ENCODE peak calls at places on chromosomes 13 and 19, in four cellular contexts. I is lower leg skin, R is choroid plexus epithelial cell, W is body of pancreas. E is an unnamed sample.

GRCh38 chr19:56350416-56351045 is 35.9 kb upstream of the ZSCAN5A start:
- DNase-seq in I (no peak), R (peak), W (peak), E (peak)

GRCh38 chr13:113406321-113407102 is 42.6 kb upstream of the GRTP1 start:
- DNase-seq in I (peak), R (no peak), W (no peak), E (no peak)

GRCh38 chr19:43774103-43774939 is 6.5 kb downstream of the KCNN4 start:
- DNase-seq in I (no peak), R (peak), W (peak), E (peak)

GRCh38 chr13:113628291-113629270 is 29.4 kb downstream of the ATP4B start:
- DNase-seq in I (no peak), R (no peak), W (no peak), E (no peak)

GRCh38 chr19:31353826-31354225 is 4.6 kb upstream of the TSHZ3 start:
- DNase-seq in I (no peak), R (no peak), W (peak), E (no peak)

GRCh38 chr19:53549354-53549753 is 11.4 kb downstream of the ZNF331 start:
- DNase-seq in I (no peak), R (peak), W (no peak), E (peak)

GRCh38 chr19:8468761-8469458 is 24.1 kb downstream of the HNRNPM start:
- DNase-seq in I (no peak), R (peak), W (no peak), E (peak)

GRCh38 chr19:47707135-47707925 is 5.9 kb upstream of the EHD2 start:
- DNase-seq in I (peak), R (peak), W (peak), E (peak)

GRCh38 chr19:14826006-14826405 is 9.0 kb downstream of the OR7A5 start:
- DNase-seq in I (no peak), R (no peak), W (no peak), E (no peak)

GRCh38 chr19:3346677-3347353 is 19.6 kb upstream of the NFIC start:
- DNase-seq in I (peak), R (no peak), W (peak), E (peak)

GRCh38 chr13:64154514-64154913 is 2738.9 kb upstream of the PCDH20 start:
- DNase-seq in I (no peak), R (peak), W (no peak), E (peak)

GRCh38 chr19:16536130-16536529 is 6.1 kb downstream of the CHERP start:
- DNase-seq in I (no peak), R (no peak), W (no peak), E (no peak)

GRCh38 chr13:28040977-28041376 is 52.5 kb upstream of the URAD start:
- DNase-seq in I (no peak), R (no peak), W (no peak), E (no peak)

GRCh38 chr13:41059896-41060722 is 1.2 kb upstream of the WBP4 start:
- DNase-seq in I (peak), R (peak), W (peak), E (peak)

GRCh38 chr13:41060723-41061074 is 610 bp upstream of the WBP4 start:
- DNase-seq in I (peak), R (peak), W (peak), E (peak)

GRCh38 chr13:41059466-41059865 is 1.8 kb upstream of the WBP4 start:
- DNase-seq in I (no peak), R (peak), W (no peak), E (peak)

GRCh38 chr13:41061914-41062837 is 867 bp downstream of the WBP4 start:
- DNase-seq in I (no peak), R (peak), W (no peak), E (peak)

GRCh38 chr13:41061075-41061913 is at the start of gene WBP4:
- DNase-seq in I (peak), R (peak), W (peak), E (peak)
- TF ChIP-seq CTCF in I (no peak), R (peak), W (no peak), E (peak)

GRCh38 chr13:29439601-29440381 is 155.7 kb downstream of the SLC7A1 start:
- DNase-seq in I (no peak), R (peak), W (no peak), E (peak)
- H3K4me3 ChIP-seq in I (no peak), R (no peak), W (no peak), E (no peak)

DNA sequence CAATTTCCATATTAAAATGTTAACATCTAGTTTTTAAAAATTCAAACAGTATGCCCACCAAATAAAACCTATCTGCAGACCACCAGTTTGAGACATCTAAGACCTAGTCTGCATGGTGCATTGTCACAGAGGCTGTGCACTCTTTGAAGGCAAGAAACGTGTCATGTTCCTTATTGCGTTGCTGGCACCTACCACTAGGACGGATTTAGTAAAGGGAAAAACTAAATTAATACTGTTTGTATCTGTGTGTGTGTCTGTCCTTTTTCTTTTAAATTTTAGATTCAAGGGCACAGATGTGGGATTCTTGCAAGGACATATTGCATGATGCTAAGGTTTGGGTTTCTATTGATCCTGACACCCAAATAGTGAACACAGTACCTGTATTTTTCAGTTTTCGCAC is 481.4 kb downstream of the UQCRFS1 start:
- DNase-seq in I (no peak), R (no peak), W (no peak), E (no peak)
- TF ChIP-seq CTCF in I (no peak), R (no peak), W (no peak), E (peak)

GRCh38 chr13:46207828-46208227 is 3.9 kb upstream of the LRRC63 start:
- DNase-seq in I (no peak), R (no peak), W (no peak), E (no peak)

GRCh38 chr13:46211521-46212351 is at the start of gene LRRC63:
- DNase-seq in I (peak), R (peak), W (peak), E (peak)

GRCh38 chr13:46213242-46213641 is 1.5 kb downstream of the LRRC63 start:
- DNase-seq in I (no peak), R (no peak), W (no peak), E (no peak)

GRCh38 chr13:46211116-46211515 is 612 bp upstream of the LRRC63 start:
- DNase-seq in I (no peak), R (no peak), W (no peak), E (no peak)

DNA sequence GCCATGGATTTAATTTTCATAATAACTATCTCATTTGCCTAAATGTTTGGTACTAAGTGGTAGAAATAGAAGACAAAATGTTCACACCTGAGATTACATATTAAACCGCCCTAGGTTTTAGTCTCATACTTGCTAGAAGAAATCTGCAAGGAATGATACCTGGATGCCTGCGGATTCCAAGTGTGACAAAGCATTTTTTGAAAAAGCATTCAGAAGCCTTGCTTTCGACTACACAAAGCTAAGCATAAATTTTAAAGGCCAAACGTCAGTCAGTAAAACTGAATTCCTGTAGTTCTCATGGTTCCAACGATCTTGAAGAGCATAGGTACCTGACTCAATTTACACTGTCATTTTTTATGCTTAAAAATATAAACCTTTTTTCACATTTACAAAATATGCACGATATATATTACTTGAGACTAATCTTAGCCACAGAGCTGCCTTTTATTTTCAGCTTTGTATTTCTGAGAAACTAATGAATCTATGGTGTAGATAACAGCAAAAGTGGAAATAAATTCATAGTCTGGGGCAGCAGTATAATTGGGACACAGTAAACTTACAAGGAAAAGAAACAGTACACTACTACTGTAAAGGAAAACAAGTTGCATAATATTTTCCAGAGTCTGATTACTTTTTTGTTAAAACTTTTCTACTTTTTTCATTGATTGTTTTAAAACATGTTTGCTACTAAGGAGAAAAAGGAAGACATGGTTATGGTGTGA is 1.2 kb upstream of the LRRC63 start:
- DNase-seq in I (no peak), R (no peak), W (no peak), E (no peak)
- H3K4me3 ChIP-seq in I (no peak), R (no peak), W (no peak), E (no peak)

GRCh38 chr19:41234512-41235208 is 15.6 kb downstream of the AXL start:
- DNase-seq in I (no peak), R (no peak), W (no peak), E (no peak)
- TF ChIP-seq CTCF in I (no peak), R (no peak), W (no peak), E (no peak)

E was measured in fibroblast of mammary gland.